ENCODE peak calls at places on chromosomes 2 and 18, in nine cellular contexts. W, M, T, H, N, X, C, Z and R are unnamed samples.

GRCh38 chr2:73907840-73908452 is 15.1 kb downstream of the ACTG2 start:
- DNase-seq in M (peak; percentile 54), H (no peak), Z (peak; percentile 20), N (peak; percentile 23), C (no peak), T (peak; percentile 68), W (peak; percentile 46), X (peak; percentile 83), R (peak; percentile 67)

GRCh38 chr18:50128506-50129271 is 66.3 kb downstream of the MYO5B start:
- DNase-seq in Z (no peak), T (peak; percentile 67), M (no peak), C (no peak), X (peak; percentile 68), W (no peak), H (no peak), N (peak; percentile 69), R (no peak)

GRCh38 chr2:186884585-186884984 is 35.6 kb upstream of the ZSWIM2 start:
- DNase-seq in C (no peak), N (no peak), T (peak; percentile 49), W (no peak), M (no peak), X (no peak), Z (no peak), H (peak; percentile 15), R (no peak)

GRCh38 chr2:217972490-217972889 is 30.3 kb downstream of the TNS1 start:
- DNase-seq in H (no peak), T (peak; percentile 42), M (no peak), Z (no peak), W (no peak), N (no peak), C (no peak), X (no peak), R (no peak)

GRCh38 chr2:9191044-9191481 is 15.5 kb upstream of the ASAP2 start:
- DNase-seq in M (peak; percentile 99), H (peak; percentile 69), T (peak; percentile 60), C (no peak), N (peak; percentile 58), X (peak; percentile 59), W (no peak), Z (no peak), R (no peak)

GRCh38 chr2:128832946-128833560 is 514.4 kb upstream of the HS6ST1 start:
- DNase-seq in M (no peak), N (no peak), T (peak; percentile 37), Z (no peak), W (no peak), H (peak; percentile 34), X (no peak), C (no peak), R (no peak)

GRCh38 chr18:53698907-53699306 is 525.6 kb downstream of the MBD2 start:
- DNase-seq in W (peak; percentile 60), N (peak; percentile 68), H (peak; percentile 53), C (no peak), X (peak; percentile 55), M (peak; percentile 64), T (peak; percentile 68), Z (peak; percentile 29), R (peak; percentile 0)

GRCh38 chr18:40355701-40356100 is 1599.3 kb upstream of the PIK3C3 start:
- DNase-seq in M (peak; percentile 87), Z (no peak), W (peak; percentile 46), N (no peak), X (no peak), T (no peak), C (no peak), H (no peak), R (no peak)

GRCh38 chr2:120958623-120959366 is 223.1 kb downstream of the GLI2 start:
- DNase-seq in M (peak; percentile 39), C (no peak), N (peak; percentile 34), T (peak; percentile 82), X (peak; percentile 90), W (no peak), H (peak; percentile 66), Z (no peak), R (peak; percentile 16)

GRCh38 chr2:205976120-205976814 is 109.7 kb downstream of the INO80D start:
- DNase-seq in H (no peak), T (no peak), N (no peak), C (no peak), Z (no peak), X (no peak), W (no peak), M (no peak), R (no peak)

GRCh38 chr2:232632229-232632903 is 1.0 kb upstream of the EFHD1 start:
- DNase-seq in C (no peak), H (no peak), N (no peak), Z (no peak), X (no peak), W (no peak), T (no peak), M (no peak), R (no peak)

GRCh38 chr18:23248826-23249225 is 113.5 kb downstream of the CABLES1 start:
- DNase-seq in Z (no peak), N (no peak), C (no peak), X (no peak), M (no peak), T (no peak), H (no peak), W (no peak), R (no peak)

GRCh38 chr2:181457741-181458425 is 697 bp downstream of the ITGA4 start:
- DNase-seq in M (peak; percentile 82), N (peak; percentile 51), W (no peak), C (no peak), Z (peak; percentile 78), T (peak; percentile 61), H (peak; percentile 59), X (peak; percentile 53), R (peak; percentile 67)

GRCh38 chr2:232854082-232854481 is 16.0 kb upstream of the SNORC start:
- DNase-seq in H (no peak), M (peak; percentile 79), N (peak; percentile 42), C (peak; percentile 78), Z (no peak), X (no peak), T (no peak), W (peak; percentile 19), R (no peak)

GRCh38 chr2:205714058-205714776 is 31.9 kb downstream of the NRP2 start:
- DNase-seq in Z (peak; percentile 35), H (no peak), N (no peak), X (no peak), W (no peak), C (no peak), T (no peak), M (no peak), R (no peak)

DNA sequence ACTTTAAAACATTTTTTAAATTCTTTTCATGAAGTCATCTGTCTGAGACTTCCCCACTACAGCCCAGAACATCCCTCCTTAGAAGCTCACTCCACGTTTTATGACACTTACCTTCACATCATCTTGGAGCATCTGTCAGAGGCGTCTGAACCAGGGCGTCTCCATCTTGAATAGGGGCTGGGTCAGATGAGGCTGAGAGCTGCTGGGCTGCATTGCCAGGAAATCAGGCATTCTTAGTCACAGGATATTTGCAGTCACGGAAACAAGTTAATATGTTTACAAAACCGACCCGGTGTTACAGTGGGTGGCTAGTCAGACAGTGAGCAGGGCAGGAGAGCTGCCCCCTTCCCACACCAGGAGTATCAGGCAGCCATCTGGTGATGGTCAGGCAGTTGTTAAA is 456.5 kb downstream of the FBXO15 start:
- DNase-seq in T (no peak), N (no peak), Z (no peak), W (peak; percentile 85), C (no peak), M (peak; percentile 81), X (no peak), H (no peak), R (no peak)
- TF ChIP-seq EZH2phosphoT487 in T (no peak), N (no peak), Z (no peak), W (no peak), C (no peak), M (no peak), X (no peak), H (no peak), R (no peak)

GRCh38 chr2:136057023-136057801 is 60.7 kb downstream of the CXCR4 start:
- DNase-seq in T (no peak), N (no peak), X (no peak), C (no peak), Z (peak; percentile 89), W (no peak), H (no peak), M (no peak), R (peak; percentile 29)
- H3K4me2 ChIP-seq in T (no peak overlapping the region), N (no peak overlapping the region), X (no peak overlapping the region), C (no peak overlapping the region), Z (peak overlapping the region; percentile 77), W (no peak overlapping the region), H (no peak overlapping the region), M (no peak overlapping the region), R (peak overlapping the region; percentile 50)

GRCh38 chr2:65061910-65062339 is 5.7 kb downstream of the CEP68 start:
- DNase-seq in M (no peak), T (no peak), W (no peak), C (no peak), Z (no peak), X (no peak), H (no peak), N (no peak), R (no peak)
- H3K4me1 ChIP-seq in M (peaks cover 29% of the 10 kb centered on the region), T (peaks cover 24% of the 10 kb centered on the region), W (peaks cover 36% of the 10 kb centered on the region), C (peaks cover 14% of the 10 kb centered on the region), Z (peaks cover 20% of the 10 kb centered on the region), X (peaks cover 8% of the 10 kb centered on the region), H (peaks cover 15% of the 10 kb centered on the region), N (peaks cover 4% of the 10 kb centered on the region), R (peaks cover 46% of the 10 kb centered on the region)

GRCh38 chr2:55431982-55432627 is 12.4 kb upstream of the CCDC88A start:
- DNase-seq in W (peak; percentile 61), M (peak; percentile 70), H (peak; percentile 39), Z (peak; percentile 64), C (peak; percentile 29), T (peak; percentile 38), X (peak; percentile 57), N (peak; percentile 43), R (peak; percentile 69)
- TF ChIP-seq EZH2phosphoT487 in W (no peak), M (no peak), H (no peak), Z (no peak), C (no peak), T (no peak), X (no peak), N (no peak), R (no peak)

DNA sequence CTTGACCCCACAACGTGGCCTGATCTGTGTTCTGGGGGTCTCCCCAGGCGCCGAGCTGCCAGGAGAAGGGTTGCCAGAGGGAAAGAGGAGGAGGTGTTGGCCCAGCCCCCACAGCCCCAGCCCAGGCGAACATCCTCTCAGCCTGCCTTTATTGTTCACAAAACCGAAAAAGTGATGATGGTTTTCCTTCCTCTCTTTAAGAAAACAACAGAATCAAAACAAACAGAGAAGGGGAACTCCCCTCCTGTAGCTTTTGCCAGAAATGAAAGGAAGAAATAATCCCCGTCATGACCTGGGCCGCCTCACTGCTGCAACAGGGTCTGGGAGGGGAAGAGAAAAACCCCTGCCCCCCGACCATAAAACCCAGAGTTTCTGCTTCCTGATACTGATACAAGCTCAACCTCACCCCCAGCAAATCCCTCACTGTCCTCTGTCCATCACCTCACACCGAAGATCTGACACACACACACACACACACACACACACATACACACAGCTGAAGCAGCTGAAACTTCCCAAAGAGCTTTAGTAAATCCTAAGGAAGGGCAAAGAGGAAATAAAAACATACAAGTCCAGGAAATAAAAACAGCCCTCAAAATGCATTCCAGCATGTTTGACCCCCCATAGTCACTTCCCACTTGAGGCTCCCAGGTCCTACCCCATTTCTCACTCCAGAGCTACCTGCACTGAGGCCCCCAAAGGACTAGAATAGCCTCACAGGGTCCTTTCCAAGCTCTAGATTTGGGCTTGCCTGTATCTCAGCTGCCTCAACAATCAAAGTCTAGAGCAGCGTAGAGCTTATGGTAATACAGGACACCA is 51.8 kb downstream of the ZFP36L2 start:
- DNase-seq in Z (peak; percentile 87), M (no peak), N (no peak), X (no peak), H (no peak), W (no peak), C (no peak), T (no peak), R (peak; percentile 81)
- H3K4me2 ChIP-seq in Z (peak overlapping the region; percentile 77), M (no peak overlapping the region), N (no peak overlapping the region), X (no peak overlapping the region), H (no peak overlapping the region), W (no peak overlapping the region), C (no peak overlapping the region), T (no peak overlapping the region), R (peak overlapping the region; percentile 81)